ENCODE peak calls at places on chromosomes 4 and X, in four cellular contexts. J, R, P and S are unnamed samples.

GRCh38 chrX:86197815-86198214 is 49.6 kb downstream of the DACH2 start:
- DNase-seq in J (no peak), R (no peak), P (no peak), S (no peak)

GRCh38 chr4:113981591-113981990 is 2.1 kb upstream of the ARSJ start:
- DNase-seq in J (no peak), R (no peak), P (peak; percentile 53), S (no peak)

GRCh38 chrX:21509912-21510311 is 135.7 kb downstream of the CNKSR2 start:
- DNase-seq in J (peak; percentile 49), R (no peak), P (peak; percentile 65), S (no peak)

GRCh38 chr4:123672987-123673386 is 276.4 kb downstream of the SPRY1 start:
- DNase-seq in J (no peak), R (no peak), P (peak; percentile 69), S (no peak)

GRCh38 chr4:142567199-142567598 is 278.9 kb downstream of the INPP4B start:
- DNase-seq in J (peak; percentile 3), R (no peak), P (no peak), S (no peak)

GRCh38 chr4:124427095-124427767 is 285.3 kb downstream of the ANKRD50 start:
- DNase-seq in J (peak; percentile 28), R (no peak), P (no peak), S (no peak)

GRCh38 chr4:148436512-148436911 is 5.7 kb downstream of the NR3C2 start:
- DNase-seq in J (no peak), R (no peak), P (no peak), S (no peak)

GRCh38 chr4:13484749-13485345 is 707 bp upstream of the RAB28 start:
- DNase-seq in J (peak; percentile 70), R (no peak), P (peak; percentile 58), S (no peak)

GRCh38 chr4:45795165-45795564 is 328.7 kb downstream of the GABRG1 start:
- DNase-seq in J (no peak), R (no peak), P (no peak), S (no peak)

GRCh38 chr4:141851246-141851891 is 215.0 kb downstream of the IL15 start:
- DNase-seq in J (peak; percentile 5), R (no peak), P (peak; percentile 64), S (no peak)

GRCh38 chr4:183130328-183131155 is 31.5 kb downstream of the WWC2 start:
- DNase-seq in J (peak; percentile 82), R (no peak), P (peak; percentile 52), S (no peak)

GRCh38 chr4:95013236-95013635 is 255.5 kb downstream of the BMPR1B start:
- DNase-seq in J (peak; percentile 70), R (no peak), P (no peak), S (no peak)

GRCh38 chr4:8409271-8410065 is 31.1 kb downstream of the ACOX3 start:
- DNase-seq in J (peak; percentile 36), R (peak; percentile 67), P (no peak), S (no peak)

GRCh38 chr4:1471443-1472147 is 65.4 kb upstream of the NKX1-1 start:
- DNase-seq in J (peak; percentile 2), R (no peak), P (no peak), S (no peak)

GRCh38 chr4:124192544-124192943 is 520.0 kb downstream of the ANKRD50 start:
- DNase-seq in J (no peak), R (no peak), P (no peak), S (no peak)

GRCh38 chr4:184351560-184352451 is 122.5 kb downstream of the IRF2 start:
- DNase-seq in J (no peak), R (no peak), P (no peak), S (no peak)

GRCh38 chrX:48022740-48023139 is 16.0 kb downstream of the SPACA5 start:
- DNase-seq in J (no peak), R (no peak), P (no peak), S (no peak)

GRCh38 chrX:153817291-153817690 is 13.1 kb downstream of the PDZD4 start:
- DNase-seq in J (no peak), R (no peak), P (no peak), S (no peak)

GRCh38 chrX:37967714-37968113 is 38.6 kb upstream of the SYTL5 start:
- DNase-seq in J (no peak), R (no peak), P (no peak), S (no peak)

GRCh38 chrX:132094169-132094568 is 33.7 kb downstream of the FRMD7 start:
- DNase-seq in J (no peak), R (no peak), P (no peak), S (no peak)

GRCh38 chrX:111652719-111653118 is 28.3 kb upstream of the ALG13 start:
- DNase-seq in J (peak; percentile 78), R (peak; percentile 20), P (no peak), S (no peak)

GRCh38 chr4:76706581-76706980 is 191.4 kb downstream of the SOWAHB start:
- DNase-seq in J (no peak), R (no peak), P (no peak), S (no peak)

GRCh38 chr4:5900844-5901243 is 8.0 kb upstream of the CRMP1 start:
- DNase-seq in J (no peak), R (no peak), P (no peak), S (no peak)

GRCh38 chr4:128782076-128782715 is 27.3 kb upstream of the JADE1 start:
- DNase-seq in J (peak; percentile 9), R (peak; percentile 40), P (peak; percentile 37), S (no peak)

GRCh38 chr4:185559913-185560281 is 24.6 kb upstream of the PDLIM3 start:
- DNase-seq in J (peak; percentile 38), R (no peak), P (peak; percentile 68), S (no peak)